ENCODE peak calls at places on chromosomes 16 and 17, in seven cellular contexts. I is astrocyte of the hippocampus, C is ELR, G is LoVo, T is ELF-1, E is lung, V is HFFc6. Z is an unnamed sample.

GRCh38 chr17:55783684-55784245 is 32.9 kb downstream of the PCTP start:
- DNase-seq in C (peak), I (no peak), E (peak), T (peak), V (peak), G (no peak), Z (no peak)

GRCh38 chr17:81577278-81578000 is 25.3 kb upstream of the FAAP100 start:
- DNase-seq in T (no peak), I (no peak), C (peak), E (peak), G (no peak), V (no peak), Z (no peak)

GRCh38 chr16:78837706-78838105 is 738.3 kb downstream of the WWOX start:
- DNase-seq in V (no peak), I (no peak), E (no peak), G (no peak), T (no peak), C (no peak), Z (no peak)

GRCh38 chr17:83084621-83085056 is 5.2 kb downstream of the METRNL start:
- DNase-seq in I (no peak), G (no peak), C (no peak), T (no peak), E (peak), V (no peak), Z (no peak)

GRCh38 chr16:33059206-33059605 is 134.8 kb upstream of the TP53TG3C start:
- DNase-seq in C (no peak), G (no peak), V (no peak), I (no peak), E (no peak), T (no peak), Z (no peak)

GRCh38 chr17:1208966-1209365 is 29.2 kb upstream of the ABR start:
- DNase-seq in C (no peak), G (no peak), E (no peak), T (no peak), V (no peak), I (no peak), Z (no peak)

GRCh38 chr16:87324411-87325275 is 7.5 kb upstream of the C16orf95 start:
- DNase-seq in C (peak), E (no peak), V (no peak), I (peak), G (peak), T (peak), Z (peak)

GRCh38 chr16:53768167-53768566 is 64.2 kb downstream of the FTO start:
- DNase-seq in V (peak), I (peak), E (no peak), C (peak), T (no peak), G (no peak), Z (no peak)

GRCh38 chr17:80096531-80097306 is 4.7 kb upstream of the GAA start:
- DNase-seq in C (no peak), V (no peak), I (no peak), G (no peak), E (no peak), T (no peak), Z (no peak)

GRCh38 chr17:30225919-30226553 is 9.5 kb downstream of the SLC6A4 start:
- DNase-seq in C (no peak), G (peak), E (no peak), I (no peak), T (peak), V (no peak), Z (no peak)

GRCh38 chr17:63431939-63432804 is 13.9 kb downstream of the CYB561 start:
- DNase-seq in V (peak), I (peak), E (no peak), C (peak), T (peak), G (peak), Z (no peak)

GRCh38 chr17:17206149-17206912 is at the start of gene PLD6:
- DNase-seq in C (peak), E (peak), T (peak), I (peak), G (peak), V (peak), Z (peak)

GRCh38 chr16:1536601-1537000 is 3.1 kb downstream of the TMEM204 start:
- DNase-seq in V (no peak), C (no peak), E (no peak), G (no peak), I (no peak), T (no peak), Z (no peak)

GRCh38 chr17:74785981-74786360 is 9.8 kb upstream of the NAT9 start:
- DNase-seq in T (no peak), G (no peak), V (no peak), E (no peak), C (no peak), I (no peak), Z (no peak)

GRCh38 chr17:61904094-61904710 is 23.6 kb downstream of the INTS2 start:
- DNase-seq in C (no peak), G (no peak), V (no peak), E (no peak), T (no peak), I (no peak), Z (peak)

GRCh38 chr16:30615358-30616076 is 5.3 kb upstream of the ZNF689 start:
- DNase-seq in C (peak), E (peak), I (peak), G (no peak), T (peak), V (no peak), Z (peak)

GRCh38 chr17:17356149-17356930 is 53.2 kb downstream of the NT5M start:
- DNase-seq in C (peak), V (peak), T (peak), I (peak), E (peak), G (peak), Z (peak)

GRCh38 chr16:85428899-85429775 is 184.0 kb upstream of the GSE1 start:
- DNase-seq in I (no peak), G (no peak), T (no peak), E (no peak), C (no peak), V (no peak), Z (no peak)

GRCh38 chr16:11079657-11080187 is 135.4 kb downstream of the CLEC16A start:
- DNase-seq in V (peak), C (peak), T (peak), I (peak), E (no peak), G (no peak), Z (no peak)

GRCh38 chr17:81869221-81870154 is 1.6 kb downstream of the ARHGDIA start:
- DNase-seq in E (no peak), G (no peak), T (peak), C (peak), I (peak), V (no peak), Z (no peak)

GRCh38 chr16:1430214-1430758 is 592 bp upstream of the PERCC1 start:
- DNase-seq in I (no peak), C (no peak), E (no peak), G (no peak), T (no peak), V (no peak), Z (no peak)

GRCh38 chr16:12120331-12120981 is 143.9 kb downstream of the SNX29 start:
- DNase-seq in E (no peak), V (peak), I (peak), T (peak), G (no peak), C (no peak), Z (no peak)

GRCh38 chr16:86680137-86680536 is 101.8 kb downstream of the FOXL1 start:
- DNase-seq in G (no peak), T (no peak), E (no peak), C (peak), I (peak), V (peak), Z (no peak)

GRCh38 chr17:29469251-29469650 is 79.1 kb downstream of the TAOK1 start:
- DNase-seq in G (no peak), E (no peak), T (no peak), V (no peak), I (no peak), C (no peak), Z (no peak)

GRCh38 chr17:27224526-27225315 is 69.2 kb upstream of the WSB1 start:
- DNase-seq in G (no peak), C (peak), T (no peak), E (no peak), I (no peak), V (no peak), Z (no peak)

GRCh38 chr17:76243826-76244679 is 3.8 kb upstream of the RNF157 start:
- DNase-seq in E (no peak), T (peak), C (no peak), G (no peak), V (no peak), I (no peak), Z (no peak)

GRCh38 chr16:12027091-12027490 is 50.6 kb downstream of the SNX29 start:
- DNase-seq in T (no peak), E (no peak), C (no peak), I (peak), V (no peak), G (peak), Z (no peak)

GRCh38 chr17:75737133-75737962 is 16.1 kb downstream of the ITGB4 start:
- DNase-seq in V (no peak), E (no peak), T (no peak), G (no peak), I (no peak), C (no peak), Z (no peak)

GRCh38 chr16:31114468-31114867 is 3.0 kb upstream of the KAT8 start:
- DNase-seq in T (no peak), I (no peak), C (no peak), G (no peak), E (no peak), V (no peak), Z (no peak)

GRCh38 chr17:29748400-29748799 is 125.7 kb upstream of the CORO6 start:
- DNase-seq in I (no peak), T (no peak), E (no peak), C (no peak), V (no peak), G (no peak), Z (no peak)

GRCh38 chr16:55257971-55258613 is 65.9 kb upstream of the IRX6 start:
- DNase-seq in I (peak), C (peak), G (peak), E (peak), T (peak), V (no peak), Z (no peak)

GRCh38 chr16:51407921-51408320 is 256.9 kb upstream of the SALL1 start:
- DNase-seq in C (peak), V (no peak), E (no peak), I (no peak), T (no peak), G (no peak), Z (no peak)

GRCh38 chr17:32161506-32162365 is 19.4 kb downstream of the RHOT1 start:
- DNase-seq in V (peak), G (peak), E (no peak), C (peak), T (no peak), I (peak), Z (no peak)

GRCh38 chr17:22278302-22279275 is 586.3 kb downstream of the KCNJ18 start:
- DNase-seq in G (no peak), T (no peak), V (no peak), C (no peak), I (no peak), E (peak), Z (no peak)

GRCh38 chr17:9217151-9218067 is 196.1 kb downstream of the NTN1 start:
- DNase-seq in V (peak), G (peak), I (peak), E (no peak), C (peak), T (peak), Z (no peak)

GRCh38 chr17:29018788-29019474 is 13.1 kb upstream of the SEZ6 start:
- DNase-seq in T (no peak), G (no peak), V (no peak), I (no peak), E (no peak), C (no peak), Z (no peak)